ENCODE peak calls at places on chromosomes 6 and 20, in four cellular contexts. One of them, this sample, is unnamed.

GRCh38 chr6:154839546-154839945 is 106.3 kb downstream of the SCAF8 start:
- DNase-seq in cardiac fibroblast: no peak
- DNase-seq in GM20000: no peak
- DNase-seq in A549: no peak
- DNase-seq in this sample: no peak

GRCh38 chr6:109008537-109008950 is 86.1 kb downstream of the SESN1 start:
- DNase-seq in A549: no peak
- DNase-seq in GM20000: no peak
- DNase-seq in cardiac fibroblast: no peak
- DNase-seq in this sample: no peak

GRCh38 chr6:131789219-131789618 is 18.6 kb upstream of the ENPP1 start:
- DNase-seq in cardiac fibroblast: no peak
- DNase-seq in A549: no peak
- DNase-seq in GM20000: no peak
- DNase-seq in this sample: peak

GRCh38 chr20:63408684-63409046 is 47.5 kb upstream of the CHRNA4 start:
- DNase-seq in cardiac fibroblast: no peak
- DNase-seq in A549: no peak
- DNase-seq in GM20000: no peak
- DNase-seq in this sample: no peak

GRCh38 chr6:109718991-109719390 is 27.9 kb downstream of the FIG4 start:
- DNase-seq in cardiac fibroblast: no peak
- DNase-seq in GM20000: no peak
- DNase-seq in A549: no peak
- DNase-seq in this sample: no peak

GRCh38 chr20:47857142-47857993 is 72.1 kb upstream of the SULF2 start:
- DNase-seq in GM20000: peak
- DNase-seq in cardiac fibroblast: peak
- DNase-seq in A549: no peak
- DNase-seq in this sample: no peak

GRCh38 chr20:16672299-16672698 is 57.5 kb upstream of the SNRPB2 start:
- DNase-seq in GM20000: no peak
- DNase-seq in cardiac fibroblast: no peak
- DNase-seq in A549: no peak
- DNase-seq in this sample: no peak

GRCh38 chr20:24600012-24600411 is 130.6 kb downstream of the SYNDIG1 start:
- DNase-seq in GM20000: no peak
- DNase-seq in cardiac fibroblast: no peak
- DNase-seq in A549: no peak
- DNase-seq in this sample: no peak

GRCh38 chr6:31749301-31750036 is 9.7 kb downstream of the MSH5 start:
- DNase-seq in A549: no peak
- DNase-seq in cardiac fibroblast: no peak
- DNase-seq in GM20000: no peak
- DNase-seq in this sample: no peak

GRCh38 chr20:43849496-43850197 is 65.0 kb upstream of the TOX2 start:
- DNase-seq in A549: peak
- DNase-seq in cardiac fibroblast: peak
- DNase-seq in GM20000: no peak
- DNase-seq in this sample: no peak

GRCh38 chr6:34414999-34415858 is 10.6 kb downstream of the RPS10 start:
- DNase-seq in GM20000: peak
- DNase-seq in A549: no peak
- DNase-seq in cardiac fibroblast: peak
- DNase-seq in this sample: peak

GRCh38 chr20:31719644-31720485 is 2.8 kb downstream of the BCL2L1 start:
- DNase-seq in GM20000: no peak
- DNase-seq in cardiac fibroblast: no peak
- DNase-seq in A549: peak
- DNase-seq in this sample: no peak

GRCh38 chr20:2713285-2713684 is 20.7 kb downstream of the EBF4 start:
- DNase-seq in A549: no peak
- DNase-seq in cardiac fibroblast: no peak
- DNase-seq in GM20000: no peak
- DNase-seq in this sample: no peak
- TF ChIP-seq CTCF in A549: peak
- TF ChIP-seq CTCF in cardiac fibroblast: no peak
- TF ChIP-seq CTCF in GM20000: peak
- TF ChIP-seq CTCF in this sample: peak

GRCh38 chr6:44219815-44220784 is 3.3 kb upstream of the SLC29A1 start:
- DNase-seq in A549: no peak
- DNase-seq in cardiac fibroblast: no peak
- DNase-seq in GM20000: no peak
- DNase-seq in this sample: no peak
- TF ChIP-seq CTCF in A549: no peak
- TF ChIP-seq CTCF in cardiac fibroblast: no peak
- TF ChIP-seq CTCF in GM20000: no peak
- TF ChIP-seq CTCF in this sample: no peak

GRCh38 chr6:137870286-137870685 is 3.2 kb downstream of the TNFAIP3 start:
- DNase-seq in A549: no peak
- DNase-seq in GM20000: no peak
- DNase-seq in cardiac fibroblast: no peak
- DNase-seq in this sample: no peak

GRCh38 chr6:137867685-137868509 is 838 bp downstream of the TNFAIP3 start:
- DNase-seq in A549: no peak
- DNase-seq in GM20000: peak
- DNase-seq in cardiac fibroblast: no peak
- DNase-seq in this sample: peak

GRCh38 chr6:137870744-137871247 is 3.7 kb downstream of the TNFAIP3 start:
- DNase-seq in A549: no peak
- DNase-seq in GM20000: peak
- DNase-seq in cardiac fibroblast: no peak
- DNase-seq in this sample: peak

GRCh38 chr6:137869781-137870180 is 2.7 kb downstream of the TNFAIP3 start:
- DNase-seq in GM20000: no peak
- DNase-seq in A549: no peak
- DNase-seq in cardiac fibroblast: no peak
- DNase-seq in this sample: no peak

GRCh38 chr6:137868721-137869631 is 1.9 kb downstream of the TNFAIP3 start:
- DNase-seq in cardiac fibroblast: no peak
- DNase-seq in GM20000: peak
- DNase-seq in A549: no peak
- DNase-seq in this sample: no peak
- TF ChIP-seq CTCF in cardiac fibroblast: peak
- TF ChIP-seq CTCF in GM20000: peak
- TF ChIP-seq CTCF in A549: no peak
- TF ChIP-seq CTCF in this sample: peak

GRCh38 chr20:37521091-37521771 is at the start of gene NNAT:
- DNase-seq in GM20000: no peak
- DNase-seq in cardiac fibroblast: no peak
- DNase-seq in A549: no peak
- DNase-seq in this sample: no peak

GRCh38 chr20:37520417-37520751 is 666 bp upstream of the NNAT start:
- DNase-seq in GM20000: no peak
- DNase-seq in A549: no peak
- DNase-seq in cardiac fibroblast: no peak
- DNase-seq in this sample: no peak

GRCh38 chr20:37518606-37519507 is 2.2 kb upstream of the NNAT start:
- DNase-seq in cardiac fibroblast: peak
- DNase-seq in GM20000: no peak
- DNase-seq in A549: no peak
- DNase-seq in this sample: no peak

GRCh38 chr20:37518059-37518458 is 3.0 kb upstream of the NNAT start:
- DNase-seq in GM20000: no peak
- DNase-seq in A549: no peak
- DNase-seq in cardiac fibroblast: no peak
- DNase-seq in this sample: no peak

GRCh38 chr20:37519508-37520416 is 1.3 kb upstream of the NNAT start:
- DNase-seq in cardiac fibroblast: no peak
- DNase-seq in A549: no peak
- DNase-seq in GM20000: peak
- DNase-seq in this sample: no peak
- TF ChIP-seq CTCF in cardiac fibroblast: no peak
- TF ChIP-seq CTCF in A549: no peak
- TF ChIP-seq CTCF in GM20000: no peak
- TF ChIP-seq CTCF in this sample: no peak

GRCh38 chr6:46356543-46356942 is 134.7 kb downstream of the RCAN2 start:
- DNase-seq in cardiac fibroblast: no peak
- DNase-seq in GM20000: no peak
- DNase-seq in A549: no peak
- DNase-seq in this sample: no peak
- TF ChIP-seq CTCF in cardiac fibroblast: no peak
- TF ChIP-seq CTCF in GM20000: no peak
- TF ChIP-seq CTCF in A549: no peak
- TF ChIP-seq CTCF in this sample: no peak

DNA sequence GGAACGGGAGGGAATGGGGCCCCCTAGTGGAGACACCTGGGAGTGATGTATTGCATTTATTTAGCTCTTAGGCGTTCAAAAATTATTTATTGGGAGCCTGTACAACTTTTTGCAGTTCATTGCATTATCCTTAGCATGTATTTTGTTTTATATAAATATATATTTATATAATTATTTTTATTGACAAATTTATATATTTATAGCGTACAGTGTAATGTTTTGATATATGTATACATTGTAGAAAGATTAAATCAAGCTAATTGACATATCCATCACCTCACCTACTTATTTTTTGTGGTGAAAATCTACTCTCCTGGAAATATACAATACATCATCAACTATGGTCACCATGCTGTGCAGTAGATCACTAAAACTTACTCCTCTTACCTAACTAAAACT is 975 bp downstream of the SIRT5 start:
- DNase-seq in A549: no peak
- DNase-seq in GM20000: no peak
- DNase-seq in cardiac fibroblast: no peak
- DNase-seq in this sample: peak
- TF ChIP-seq CTCF in A549: peak
- TF ChIP-seq CTCF in GM20000: peak
- TF ChIP-seq CTCF in cardiac fibroblast: peak
- TF ChIP-seq CTCF in this sample: peak

GRCh38 chr6:41272591-41273175 is 13.8 kb downstream of the TREM1 start:
- DNase-seq in GM20000: no peak
- DNase-seq in A549: no peak
- DNase-seq in cardiac fibroblast: no peak
- DNase-seq in this sample: no peak

GRCh38 chr6:41269716-41270115 is 16.8 kb downstream of the TREM1 start:
- DNase-seq in GM20000: no peak
- DNase-seq in cardiac fibroblast: no peak
- DNase-seq in A549: no peak
- DNase-seq in this sample: no peak

GRCh38 chr6:41273699-41274098 is 12.8 kb downstream of the TREM1 start:
- DNase-seq in A549: no peak
- DNase-seq in cardiac fibroblast: no peak
- DNase-seq in GM20000: no peak
- DNase-seq in this sample: no peak

GRCh38 chr6:41274291-41274690 is 12.2 kb downstream of the TREM1 start:
- DNase-seq in cardiac fibroblast: no peak
- DNase-seq in A549: no peak
- DNase-seq in GM20000: no peak
- DNase-seq in this sample: no peak

GRCh38 chr6:41271901-41272395 is 14.5 kb downstream of the TREM1 start:
- DNase-seq in A549: no peak
- DNase-seq in cardiac fibroblast: no peak
- DNase-seq in GM20000: no peak
- DNase-seq in this sample: peak
- TF ChIP-seq CTCF in A549: no peak
- TF ChIP-seq CTCF in cardiac fibroblast: no peak
- TF ChIP-seq CTCF in GM20000: no peak
- TF ChIP-seq CTCF in this sample: no peak

GRCh38 chr6:148967546-148967945 is 220.7 kb downstream of the UST start:
- DNase-seq in GM20000: no peak
- DNase-seq in A549: no peak
- DNase-seq in cardiac fibroblast: no peak
- DNase-seq in this sample: no peak
- TF ChIP-seq CTCF in GM20000: no peak
- TF ChIP-seq CTCF in A549: no peak
- TF ChIP-seq CTCF in cardiac fibroblast: no peak
- TF ChIP-seq CTCF in this sample: no peak

GRCh38 chr6:113733386-113733785 is 123.8 kb upstream of the MARCKS start:
- DNase-seq in cardiac fibroblast: no peak
- DNase-seq in GM20000: no peak
- DNase-seq in A549: no peak
- DNase-seq in this sample: no peak

GRCh38 chr6:113732384-113732966 is 124.7 kb upstream of the MARCKS start:
- DNase-seq in A549: no peak
- DNase-seq in cardiac fibroblast: peak
- DNase-seq in GM20000: no peak
- DNase-seq in this sample: no peak

GRCh38 chr6:113736978-113737377 is 120.2 kb upstream of the MARCKS start:
- DNase-seq in GM20000: no peak
- DNase-seq in A549: no peak
- DNase-seq in cardiac fibroblast: no peak
- DNase-seq in this sample: no peak

GRCh38 chr6:113734886-113735481 is 122.2 kb upstream of the MARCKS start:
- DNase-seq in GM20000: no peak
- DNase-seq in cardiac fibroblast: peak
- DNase-seq in A549: no peak
- DNase-seq in this sample: no peak

DNA sequence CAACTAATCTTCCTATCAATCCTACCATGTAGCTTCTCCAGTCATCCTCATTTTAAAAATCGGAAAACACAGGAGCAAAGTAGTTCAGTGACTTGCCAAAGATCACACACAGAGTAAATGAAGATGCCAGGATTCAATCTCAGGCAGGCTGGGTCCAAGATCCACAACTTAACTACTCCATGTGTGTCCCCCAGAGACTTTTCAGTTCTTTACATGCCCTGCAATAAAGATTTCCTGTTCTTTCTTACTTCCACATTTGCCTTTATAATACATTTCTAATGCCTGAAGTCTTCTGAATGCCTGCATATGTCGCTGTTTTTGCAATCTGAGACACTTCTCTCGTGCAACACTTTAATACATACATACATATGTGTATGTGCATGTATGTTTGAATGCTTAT is 121.7 kb upstream of the MARCKS start:
- DNase-seq in cardiac fibroblast: no peak
- DNase-seq in GM20000: no peak
- DNase-seq in A549: no peak
- DNase-seq in this sample: no peak
- TF ChIP-seq CTCF in cardiac fibroblast: no peak
- TF ChIP-seq CTCF in GM20000: no peak
- TF ChIP-seq CTCF in A549: no peak
- TF ChIP-seq CTCF in this sample: no peak

DNA sequence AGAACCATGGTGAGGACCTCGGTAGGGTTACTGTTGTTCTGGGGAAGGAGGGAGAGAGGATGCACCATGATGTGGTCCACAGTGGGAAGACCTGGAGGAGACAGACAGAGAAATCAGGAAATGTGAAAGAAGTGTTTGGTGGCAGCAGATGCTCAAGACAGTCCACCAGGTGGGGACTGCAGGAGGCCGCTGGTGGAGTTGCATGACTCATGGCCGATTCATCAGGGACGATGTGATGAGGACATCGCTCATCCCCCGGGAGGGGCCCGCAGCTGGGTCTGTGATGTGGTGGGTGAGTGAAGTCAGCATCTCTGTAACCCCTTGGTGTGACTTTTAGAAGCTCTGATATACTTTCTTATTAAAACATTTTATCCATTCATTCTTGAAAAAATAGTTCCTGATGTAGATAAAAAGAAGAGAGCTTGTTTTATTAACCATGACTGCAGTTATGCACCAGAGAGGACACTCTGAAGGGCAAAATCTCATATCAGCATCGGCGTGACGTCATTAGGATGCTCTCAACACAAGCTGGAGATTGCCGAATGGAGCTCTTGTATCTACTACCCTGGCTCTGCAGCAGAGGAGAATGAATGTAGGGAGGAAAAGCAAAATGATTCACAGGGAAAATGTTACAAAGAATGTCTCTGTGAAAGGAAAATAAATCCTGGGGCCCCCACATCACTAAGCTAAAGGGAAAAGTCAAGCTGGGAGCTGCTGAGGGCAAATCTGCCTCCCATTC is 71.2 kb downstream of the RAMACL start:
- DNase-seq in GM20000: peak
- DNase-seq in A549: peak
- DNase-seq in cardiac fibroblast: peak
- DNase-seq in this sample: peak
- TF ChIP-seq CTCF in GM20000: no peak
- TF ChIP-seq CTCF in A549: no peak
- TF ChIP-seq CTCF in cardiac fibroblast: peak
- TF ChIP-seq CTCF in this sample: peak